ENCODE peak calls at places on chromosomes 12 and 14, in nine cellular contexts. I, R, E, A, K, D, F, J and O are unnamed samples.

GRCh38 chr12:14768823-14769405 is 34.4 kb downstream of the WBP11 start:
- DNase-seq in I (no peak), R (peak), E (peak), A (peak), K (no peak), D (no peak), F (peak), J (peak), O (peak)

GRCh38 chr12:3016191-3016590 is 57.0 kb downstream of the TEAD4 start:
- DNase-seq in I (no peak), R (no peak), E (no peak), A (no peak), K (no peak), D (no peak), F (no peak), J (no peak), O (no peak)

GRCh38 chr14:93976477-93977057 is at the start of gene ASB2:
- DNase-seq in I (no peak), R (no peak), E (no peak), A (no peak), K (no peak), D (no peak), F (peak), J (no peak), O (peak)

GRCh38 chr14:69624131-69624530 is 12.7 kb downstream of the SUSD6 start:
- DNase-seq in I (no peak), R (no peak), E (no peak), A (no peak), K (no peak), D (no peak), F (no peak), J (no peak), O (no peak)

GRCh38 chr12:106179086-106179485 is 40.3 kb upstream of the NUAK1 start:
- DNase-seq in I (no peak), R (no peak), E (no peak), A (no peak), K (no peak), D (no peak), F (no peak), J (no peak), O (no peak)

GRCh38 chr12:66744956-66745383 is 66.1 kb upstream of the GRIP1 start:
- DNase-seq in I (no peak), R (no peak), E (no peak), A (no peak), K (no peak), D (no peak), F (no peak), J (no peak), O (no peak)

GRCh38 chr14:31770271-31770670 is 209.1 kb downstream of the NUBPL start:
- DNase-seq in I (no peak), R (no peak), E (peak), A (no peak), K (no peak), D (no peak), F (peak), J (no peak), O (no peak)

GRCh38 chr14:64725879-64726584 is 21.8 kb downstream of the PLEKHG3 start:
- DNase-seq in I (no peak), R (no peak), E (no peak), A (no peak), K (no peak), D (no peak), F (no peak), J (no peak), O (no peak)

GRCh38 chr14:96574633-96575191 is 72.5 kb downstream of the PAPOLA start:
- DNase-seq in I (peak), R (no peak), E (peak), A (no peak), K (peak), D (no peak), F (peak), J (no peak), O (no peak)

GRCh38 chr12:119803391-119803791 is 73.7 kb downstream of the CIT start:
- DNase-seq in I (peak), R (peak), E (peak), A (peak), K (peak), D (no peak), F (peak), J (no peak), O (no peak)
- TF ChIP-seq CTCF in I (no peak), R (no peak), E (no peak), A (no peak), K (no peak), D (no peak), F (no peak), J (no peak), O (no peak)

GRCh38 chr14:105060751-105061427 is 4.3 kb downstream of the GPR132 start:
- DNase-seq in I (no peak), R (peak), E (no peak), A (no peak), K (no peak), D (no peak), F (no peak), J (no peak), O (peak)
- H3K4me3 ChIP-seq in I (no peak), R (peak), E (no peak), A (no peak), K (no peak), D (no peak), F (no peak), J (peak), O (peak)

GRCh38 chr14:99505089-99505488 is 23.9 kb downstream of the CCNK start:
- DNase-seq in I (no peak), R (no peak), E (no peak), A (no peak), K (no peak), D (no peak), F (no peak), J (no peak), O (no peak)
- TF ChIP-seq CTCF in I (no peak), R (no peak), E (no peak), A (no peak), K (no peak), D (no peak), F (no peak), J (no peak), O (no peak)

GRCh38 chr14:54486685-54487084 is 2.1 kb downstream of the GMFB start:
- DNase-seq in I (no peak), R (no peak), E (peak), A (no peak), K (no peak), D (no peak), F (peak), J (no peak), O (no peak)

GRCh38 chr14:54483073-54483745 is 5.6 kb downstream of the GMFB start:
- DNase-seq in I (no peak), R (no peak), E (no peak), A (no peak), K (no peak), D (no peak), F (no peak), J (no peak), O (no peak)

GRCh38 chr14:54481695-54482094 is 7.1 kb downstream of the GMFB start:
- DNase-seq in I (no peak), R (no peak), E (no peak), A (no peak), K (no peak), D (no peak), F (no peak), J (no peak), O (no peak)

GRCh38 chr14:54480830-54481562 is 7.8 kb downstream of the GMFB start:
- DNase-seq in I (no peak), R (no peak), E (no peak), A (no peak), K (no peak), D (no peak), F (no peak), J (no peak), O (no peak)

GRCh38 chr14:54483848-54484247 is 4.9 kb downstream of the GMFB start:
- DNase-seq in I (no peak), R (no peak), E (no peak), A (no peak), K (no peak), D (no peak), F (peak), J (no peak), O (no peak)
- H3K4me3 ChIP-seq in I (no peak), R (no peak), E (no peak), A (no peak), K (no peak), D (no peak), F (no peak), J (peak), O (peak)